ENCODE peak calls at places on chromosomes 4 and X, in eight cellular contexts. One of them, this sample, is unnamed.

GRCh38 chr4:88792268-88792781 is 94.7 kb upstream of the NAP1L5 start:
- DNase-seq in occipital lobe: no peak
- DNase-seq in SK-MEL-5: peak; percentile 93
- DNase-seq in CD8-positive, alpha-beta T cell: no peak
- DNase-seq in AG09309: peak; percentile 60
- DNase-seq in HT-29: no peak
- DNase-seq in neural crest cell: no peak
- DNase-seq in fibroblast of gingiva: peak; percentile 80
- DNase-seq in this sample: no peak

GRCh38 chr4:71816676-71817303 is 32.9 kb upstream of the GC start:
- DNase-seq in SK-MEL-5: no peak
- DNase-seq in AG09309: no peak
- DNase-seq in HT-29: no peak
- DNase-seq in CD8-positive, alpha-beta T cell: no peak
- DNase-seq in neural crest cell: no peak
- DNase-seq in occipital lobe: no peak
- DNase-seq in fibroblast of gingiva: no peak
- DNase-seq in this sample: no peak

GRCh38 chr4:24070117-24070516 is 180.3 kb upstream of the PPARGC1A start:
- DNase-seq in fibroblast of gingiva: peak; percentile 32
- DNase-seq in AG09309: peak; percentile 25
- DNase-seq in SK-MEL-5: no peak
- DNase-seq in neural crest cell: no peak
- DNase-seq in CD8-positive, alpha-beta T cell: no peak
- DNase-seq in occipital lobe: no peak
- DNase-seq in HT-29: no peak
- DNase-seq in this sample: no peak

GRCh38 chr4:177706916-177707315 is 264.7 kb upstream of the AGA start:
- DNase-seq in HT-29: no peak
- DNase-seq in occipital lobe: no peak
- DNase-seq in neural crest cell: no peak
- DNase-seq in AG09309: no peak
- DNase-seq in fibroblast of gingiva: no peak
- DNase-seq in SK-MEL-5: no peak
- DNase-seq in CD8-positive, alpha-beta T cell: no peak
- DNase-seq in this sample: no peak

GRCh38 chr4:98327694-98328093 is 66.5 kb downstream of the RAP1GDS1 start:
- DNase-seq in neural crest cell: no peak
- DNase-seq in SK-MEL-5: no peak
- DNase-seq in HT-29: no peak
- DNase-seq in CD8-positive, alpha-beta T cell: no peak
- DNase-seq in occipital lobe: no peak
- DNase-seq in fibroblast of gingiva: no peak
- DNase-seq in AG09309: no peak
- DNase-seq in this sample: no peak

GRCh38 chr4:7989654-7990053 is 50.0 kb upstream of the AFAP1 start:
- DNase-seq in HT-29: no peak
- DNase-seq in SK-MEL-5: no peak
- DNase-seq in neural crest cell: no peak
- DNase-seq in AG09309: no peak
- DNase-seq in fibroblast of gingiva: no peak
- DNase-seq in occipital lobe: no peak
- DNase-seq in CD8-positive, alpha-beta T cell: no peak
- DNase-seq in this sample: no peak

GRCh38 chr4:85761803-85762202 is 286.9 kb downstream of the ARHGAP24 start:
- DNase-seq in CD8-positive, alpha-beta T cell: no peak
- DNase-seq in HT-29: no peak
- DNase-seq in neural crest cell: no peak
- DNase-seq in SK-MEL-5: no peak
- DNase-seq in AG09309: no peak
- DNase-seq in occipital lobe: no peak
- DNase-seq in fibroblast of gingiva: peak; percentile 90
- DNase-seq in this sample: no peak

GRCh38 chr4:94208268-94208667 is 603 bp downstream of the SMARCAD1 start:
- DNase-seq in fibroblast of gingiva: no peak
- DNase-seq in AG09309: no peak
- DNase-seq in neural crest cell: no peak
- DNase-seq in HT-29: peak; percentile 9
- DNase-seq in occipital lobe: no peak
- DNase-seq in CD8-positive, alpha-beta T cell: no peak
- DNase-seq in SK-MEL-5: peak; percentile 0
- DNase-seq in this sample: no peak

GRCh38 chr4:121764702-121765367 is at the start of gene SMIM43:
- DNase-seq in fibroblast of gingiva: peak; percentile 9
- DNase-seq in SK-MEL-5: no peak
- DNase-seq in HT-29: no peak
- DNase-seq in AG09309: no peak
- DNase-seq in CD8-positive, alpha-beta T cell: no peak
- DNase-seq in occipital lobe: no peak
- DNase-seq in neural crest cell: peak; percentile 8
- DNase-seq in this sample: no peak

GRCh38 chrX:19479458-19479857 is 35.9 kb downstream of the MAP3K15 start:
- DNase-seq in occipital lobe: no peak
- DNase-seq in fibroblast of gingiva: no peak
- DNase-seq in neural crest cell: no peak
- DNase-seq in HT-29: no peak
- DNase-seq in CD8-positive, alpha-beta T cell: no peak
- DNase-seq in SK-MEL-5: no peak
- DNase-seq in AG09309: no peak
- DNase-seq in this sample: no peak

GRCh38 chrX:26822448-26822847 is 606.5 kb downstream of the MAGEB5 start:
- DNase-seq in AG09309: no peak
- DNase-seq in SK-MEL-5: no peak
- DNase-seq in HT-29: no peak
- DNase-seq in neural crest cell: no peak
- DNase-seq in fibroblast of gingiva: no peak
- DNase-seq in occipital lobe: no peak
- DNase-seq in CD8-positive, alpha-beta T cell: no peak
- DNase-seq in this sample: no peak

GRCh38 chrX:19375546-19375945 is 31.8 kb downstream of the PDHA1 start:
- DNase-seq in CD8-positive, alpha-beta T cell: no peak
- DNase-seq in fibroblast of gingiva: no peak
- DNase-seq in AG09309: no peak
- DNase-seq in occipital lobe: no peak
- DNase-seq in neural crest cell: no peak
- DNase-seq in SK-MEL-5: no peak
- DNase-seq in HT-29: no peak
- DNase-seq in this sample: no peak

GRCh38 chrX:14899607-14900006 is 26.4 kb downstream of the MOSPD2 start:
- DNase-seq in CD8-positive, alpha-beta T cell: no peak
- DNase-seq in HT-29: no peak
- DNase-seq in neural crest cell: no peak
- DNase-seq in occipital lobe: no peak
- DNase-seq in SK-MEL-5: no peak
- DNase-seq in fibroblast of gingiva: peak; percentile 3
- DNase-seq in AG09309: no peak
- DNase-seq in this sample: no peak

GRCh38 chrX:77924320-77924859 is 13.9 kb downstream of the ATP7A start:
- DNase-seq in SK-MEL-5: no peak
- DNase-seq in occipital lobe: no peak
- DNase-seq in HT-29: no peak
- DNase-seq in neural crest cell: no peak
- DNase-seq in fibroblast of gingiva: no peak
- DNase-seq in AG09309: no peak
- DNase-seq in CD8-positive, alpha-beta T cell: no peak
- DNase-seq in this sample: no peak

GRCh38 chr4:106529348-106530033 is 160.9 kb upstream of the GIMD1 start:
- DNase-seq in AG09309: no peak
- DNase-seq in occipital lobe: no peak
- DNase-seq in HT-29: no peak
- DNase-seq in fibroblast of gingiva: no peak
- DNase-seq in SK-MEL-5: no peak
- DNase-seq in neural crest cell: no peak
- DNase-seq in CD8-positive, alpha-beta T cell: no peak
- DNase-seq in this sample: no peak

GRCh38 chrX:12488781-12489180 is 302.4 kb upstream of the PRPS2 start:
- DNase-seq in CD8-positive, alpha-beta T cell: no peak
- DNase-seq in neural crest cell: no peak
- DNase-seq in HT-29: no peak
- DNase-seq in fibroblast of gingiva: no peak
- DNase-seq in AG09309: no peak
- DNase-seq in SK-MEL-5: no peak
- DNase-seq in occipital lobe: no peak
- DNase-seq in this sample: no peak

GRCh38 chrX:10726647-10727046 is 106.3 kb upstream of the MID1 start:
- DNase-seq in AG09309: peak; percentile 66
- DNase-seq in HT-29: no peak
- DNase-seq in fibroblast of gingiva: peak; percentile 84
- DNase-seq in SK-MEL-5: peak; percentile 1
- DNase-seq in CD8-positive, alpha-beta T cell: no peak
- DNase-seq in occipital lobe: no peak
- DNase-seq in neural crest cell: no peak
- DNase-seq in this sample: no peak

GRCh38 chr4:127732623-127733199 is 2.5 kb downstream of the SLC25A31 start:
- DNase-seq in neural crest cell: no peak
- DNase-seq in fibroblast of gingiva: peak; percentile 32
- DNase-seq in AG09309: peak; percentile 11
- DNase-seq in SK-MEL-5: peak; percentile 75
- DNase-seq in occipital lobe: no peak
- DNase-seq in CD8-positive, alpha-beta T cell: no peak
- DNase-seq in HT-29: peak; percentile 81
- DNase-seq in this sample: peak; percentile 54

GRCh38 chr4:108561086-108561485 is 59.3 kb upstream of the RPL34 start:
- DNase-seq in AG09309: no peak
- DNase-seq in SK-MEL-5: no peak
- DNase-seq in CD8-positive, alpha-beta T cell: no peak
- DNase-seq in neural crest cell: no peak
- DNase-seq in HT-29: no peak
- DNase-seq in occipital lobe: no peak
- DNase-seq in fibroblast of gingiva: no peak
- DNase-seq in this sample: no peak

GRCh38 chrX:24375732-24376131 is 15.3 kb downstream of the SUPT20HL1 start:
- DNase-seq in fibroblast of gingiva: no peak
- DNase-seq in CD8-positive, alpha-beta T cell: no peak
- DNase-seq in HT-29: no peak
- DNase-seq in AG09309: no peak
- DNase-seq in neural crest cell: no peak
- DNase-seq in occipital lobe: no peak
- DNase-seq in SK-MEL-5: no peak
- DNase-seq in this sample: no peak

This sample was measured in T47D.